ENCODE peak calls at places on chromosomes 2 and 18, in seven cellular contexts. One of them, this sample, is unnamed.

GRCh38 chr18:47143153-47143552 is 7.1 kb downstream of the HDHD2 start:
- DNase-seq in brain microvascular endothelial cell: no peak
- DNase-seq in kidney epithelial cell: no peak
- DNase-seq in sigmoid colon: no peak
- DNase-seq in WERI-Rb-1: no peak
- DNase-seq in AG04449: no peak
- DNase-seq in OCI-LY7: no peak
- DNase-seq in this sample: no peak

GRCh38 chr2:99278793-99279291 is 22.2 kb downstream of the LYG1 start:
- DNase-seq in brain microvascular endothelial cell: peak
- DNase-seq in kidney epithelial cell: peak
- DNase-seq in sigmoid colon: no peak
- DNase-seq in WERI-Rb-1: no peak
- DNase-seq in AG04449: peak
- DNase-seq in OCI-LY7: no peak
- DNase-seq in this sample: peak

GRCh38 chr18:50286391-50287027 is 983 bp downstream of the CXXC1 start:
- DNase-seq in brain microvascular endothelial cell: no peak
- DNase-seq in kidney epithelial cell: no peak
- DNase-seq in sigmoid colon: peak
- DNase-seq in WERI-Rb-1: peak
- DNase-seq in AG04449: no peak
- DNase-seq in OCI-LY7: peak
- DNase-seq in this sample: no peak

GRCh38 chr2:42124051-42124813 is 44.9 kb upstream of the EML4 start:
- DNase-seq in brain microvascular endothelial cell: no peak
- DNase-seq in kidney epithelial cell: no peak
- DNase-seq in sigmoid colon: no peak
- DNase-seq in WERI-Rb-1: no peak
- DNase-seq in AG04449: no peak
- DNase-seq in OCI-LY7: peak
- DNase-seq in this sample: no peak

GRCh38 chr18:57901819-57902600 is 98.9 kb upstream of the ATP8B1 start:
- DNase-seq in brain microvascular endothelial cell: peak
- DNase-seq in kidney epithelial cell: no peak
- DNase-seq in sigmoid colon: no peak
- DNase-seq in WERI-Rb-1: no peak
- DNase-seq in AG04449: no peak
- DNase-seq in OCI-LY7: no peak
- DNase-seq in this sample: no peak

GRCh38 chr18:70296289-70296688 is 7.4 kb downstream of the SOCS6 start:
- DNase-seq in brain microvascular endothelial cell: no peak
- DNase-seq in kidney epithelial cell: no peak
- DNase-seq in sigmoid colon: no peak
- DNase-seq in WERI-Rb-1: no peak
- DNase-seq in AG04449: no peak
- DNase-seq in OCI-LY7: no peak
- DNase-seq in this sample: no peak

GRCh38 chr18:49459404-49460171 is 857 bp downstream of the DYM start:
- DNase-seq in brain microvascular endothelial cell: no peak
- DNase-seq in kidney epithelial cell: no peak
- DNase-seq in sigmoid colon: no peak
- DNase-seq in WERI-Rb-1: peak
- DNase-seq in AG04449: no peak
- DNase-seq in OCI-LY7: peak
- DNase-seq in this sample: no peak

GRCh38 chr18:35466334-35466733 is 31.4 kb downstream of the INO80C start:
- DNase-seq in brain microvascular endothelial cell: no peak
- DNase-seq in kidney epithelial cell: no peak
- DNase-seq in sigmoid colon: no peak
- DNase-seq in WERI-Rb-1: no peak
- DNase-seq in AG04449: no peak
- DNase-seq in OCI-LY7: no peak
- DNase-seq in this sample: no peak

GRCh38 chr18:377088-377487 is 109.2 kb upstream of the THOC1 start:
- DNase-seq in brain microvascular endothelial cell: no peak
- DNase-seq in kidney epithelial cell: no peak
- DNase-seq in sigmoid colon: no peak
- DNase-seq in WERI-Rb-1: no peak
- DNase-seq in AG04449: no peak
- DNase-seq in OCI-LY7: no peak
- DNase-seq in this sample: no peak

DNA sequence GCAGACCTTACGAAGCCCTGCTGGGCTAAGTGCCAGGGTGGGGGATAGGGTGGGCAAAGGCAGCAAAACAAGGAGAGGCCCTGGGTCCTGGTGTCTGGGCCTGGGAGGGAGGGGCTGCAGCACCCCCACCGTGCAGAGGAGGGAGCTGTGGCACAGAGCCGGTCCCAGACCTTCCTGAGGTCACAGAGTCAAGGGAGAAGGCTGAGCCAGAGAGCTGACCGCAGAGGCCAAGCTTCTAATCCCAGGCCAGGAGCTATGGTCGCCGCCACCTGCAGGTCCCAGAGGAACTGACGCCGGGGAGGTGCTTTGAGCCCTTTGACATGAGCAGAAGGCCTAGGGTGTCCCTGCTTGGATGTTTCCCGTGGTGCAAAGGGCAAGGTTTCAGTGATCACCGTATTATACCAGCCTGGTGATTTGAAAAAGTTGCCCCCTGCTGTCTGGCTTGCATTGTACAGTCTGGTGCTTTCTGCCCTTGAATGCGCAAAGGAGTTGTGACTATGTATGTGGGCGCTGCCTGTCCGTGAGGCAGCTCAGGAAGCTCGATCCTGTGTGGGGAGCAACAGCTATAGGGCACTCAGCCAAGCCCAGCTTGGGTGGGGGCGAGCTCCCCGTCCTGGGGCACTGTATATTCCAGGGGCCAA is 44.3 kb downstream of the EDAR start:
- DNase-seq in brain microvascular endothelial cell: no peak
- DNase-seq in kidney epithelial cell: no peak
- DNase-seq in sigmoid colon: no peak
- DNase-seq in WERI-Rb-1: peak
- DNase-seq in AG04449: no peak
- DNase-seq in OCI-LY7: no peak
- DNase-seq in this sample: no peak
- H3K4me3 ChIP-seq in brain microvascular endothelial cell: no peak
- H3K4me3 ChIP-seq in kidney epithelial cell: no peak
- H3K4me3 ChIP-seq in sigmoid colon: no peak
- H3K4me3 ChIP-seq in WERI-Rb-1: no peak
- H3K4me3 ChIP-seq in AG04449: no peak
- H3K4me3 ChIP-seq in OCI-LY7: no peak
- H3K4me3 ChIP-seq in this sample: no peak

GRCh38 chr2:3705808-3706207 is 2.4 kb downstream of the DCDC2C start:
- DNase-seq in brain microvascular endothelial cell: no peak
- DNase-seq in kidney epithelial cell: no peak
- DNase-seq in sigmoid colon: no peak
- DNase-seq in WERI-Rb-1: no peak
- DNase-seq in AG04449: no peak
- DNase-seq in OCI-LY7: no peak
- DNase-seq in this sample: no peak
- TF ChIP-seq CTCF in brain microvascular endothelial cell: no peak
- TF ChIP-seq CTCF in kidney epithelial cell: no peak
- TF ChIP-seq CTCF in sigmoid colon: no peak
- TF ChIP-seq CTCF in WERI-Rb-1: no peak
- TF ChIP-seq CTCF in AG04449: no peak
- TF ChIP-seq CTCF in OCI-LY7: no peak
- TF ChIP-seq CTCF in this sample: no peak

GRCh38 chr2:23943666-23944065 is 3.4 kb downstream of the UBXN2A start:
- DNase-seq in brain microvascular endothelial cell: no peak
- DNase-seq in kidney epithelial cell: no peak
- DNase-seq in sigmoid colon: no peak
- DNase-seq in WERI-Rb-1: peak
- DNase-seq in AG04449: no peak
- DNase-seq in OCI-LY7: no peak
- DNase-seq in this sample: no peak

GRCh38 chr2:23941644-23942043 is 1.4 kb downstream of the UBXN2A start:
- DNase-seq in brain microvascular endothelial cell: no peak
- DNase-seq in kidney epithelial cell: no peak
- DNase-seq in sigmoid colon: no peak
- DNase-seq in WERI-Rb-1: no peak
- DNase-seq in AG04449: no peak
- DNase-seq in OCI-LY7: no peak
- DNase-seq in this sample: no peak

GRCh38 chr2:23944527-23944926 is 4.3 kb downstream of the UBXN2A start:
- DNase-seq in brain microvascular endothelial cell: no peak
- DNase-seq in kidney epithelial cell: no peak
- DNase-seq in sigmoid colon: no peak
- DNase-seq in WERI-Rb-1: no peak
- DNase-seq in AG04449: no peak
- DNase-seq in OCI-LY7: no peak
- DNase-seq in this sample: no peak

GRCh38 chr2:23947350-23947749 is 7.1 kb downstream of the UBXN2A start:
- DNase-seq in brain microvascular endothelial cell: no peak
- DNase-seq in kidney epithelial cell: no peak
- DNase-seq in sigmoid colon: no peak
- DNase-seq in WERI-Rb-1: no peak
- DNase-seq in AG04449: no peak
- DNase-seq in OCI-LY7: no peak
- DNase-seq in this sample: no peak
- H3K4me3 ChIP-seq in brain microvascular endothelial cell: no peak
- H3K4me3 ChIP-seq in kidney epithelial cell: no peak
- H3K4me3 ChIP-seq in sigmoid colon: no peak
- H3K4me3 ChIP-seq in WERI-Rb-1: no peak
- H3K4me3 ChIP-seq in AG04449: no peak
- H3K4me3 ChIP-seq in OCI-LY7: no peak
- H3K4me3 ChIP-seq in this sample: no peak

DNA sequence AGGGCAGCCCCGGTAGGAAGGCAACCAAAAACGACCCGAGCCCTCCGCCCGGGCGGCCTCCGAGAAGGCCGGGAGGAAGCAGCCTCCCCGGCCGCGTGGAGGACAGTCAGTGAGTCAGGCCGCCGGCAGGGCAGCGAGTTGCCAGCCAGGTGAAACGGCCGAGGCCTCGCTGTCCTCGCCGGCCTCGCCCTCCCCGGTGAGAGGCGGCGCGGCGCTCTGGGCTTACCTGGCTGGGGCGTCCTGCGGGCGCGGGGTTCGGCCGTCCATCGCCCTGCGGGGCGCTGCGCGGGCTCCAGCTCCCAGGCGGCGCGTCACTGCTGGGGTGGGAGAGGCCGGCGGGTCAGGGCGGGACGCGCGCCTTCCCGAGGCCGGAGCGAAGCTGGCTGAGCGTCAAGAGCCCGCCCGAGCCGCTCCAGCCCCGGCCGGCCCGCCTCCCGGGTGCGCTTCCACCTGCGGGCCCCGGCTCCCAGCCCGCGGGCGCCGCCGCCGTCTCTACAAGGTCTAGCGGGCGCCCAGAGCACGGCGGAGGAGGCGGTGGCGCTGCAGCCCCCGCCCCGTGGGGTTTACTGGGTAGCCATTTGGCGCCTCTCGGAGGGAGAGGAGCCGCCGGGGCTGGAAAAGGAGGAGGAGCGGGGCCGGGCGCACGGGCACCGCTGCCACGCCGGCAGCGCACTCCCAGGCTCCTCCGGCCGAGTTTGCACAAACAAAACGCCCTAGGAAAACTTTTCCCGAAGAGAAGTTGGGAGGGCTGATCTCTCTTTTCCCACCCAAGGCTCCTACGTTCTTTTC is 499 bp downstream of the COBLL1 start:
- DNase-seq in brain microvascular endothelial cell: peak
- DNase-seq in kidney epithelial cell: no peak
- DNase-seq in sigmoid colon: peak
- DNase-seq in WERI-Rb-1: peak
- DNase-seq in AG04449: no peak
- DNase-seq in OCI-LY7: peak
- DNase-seq in this sample: no peak
- TF ChIP-seq CTCF in brain microvascular endothelial cell: no peak
- TF ChIP-seq CTCF in kidney epithelial cell: peak
- TF ChIP-seq CTCF in sigmoid colon: no peak
- TF ChIP-seq CTCF in WERI-Rb-1: peak
- TF ChIP-seq CTCF in AG04449: peak
- TF ChIP-seq CTCF in OCI-LY7: no peak
- TF ChIP-seq CTCF in this sample: no peak